ENCODE peak calls at places on chromosomes 11 and 22, in seven cellular contexts. One of them, this sample, is unnamed.

GRCh38 chr11:90722552-90723190 is 499.8 kb upstream of the CHORDC1 start:
- DNase-seq in mesenteric fat pad: no peak
- DNase-seq in naive thymus-derived CD8-positive, alpha-beta T cell: no peak
- DNase-seq in iris pigment epithelial cell: no peak
- DNase-seq in stimulated activated CD8-positive, alpha-beta memory T cell treated with anti-CD3 and anti-CD28 coated beads, Interleukin-15, amount 100 ng/mL, for 1 hour: no peak
- DNase-seq in GM06990: no peak
- DNase-seq in activated T-helper 1 cell treated with anti-CD3 and anti-CD28 coated beads, Interleukin-2, amount 50 U/mL, for 16 hours: no peak
- DNase-seq in this sample: no peak

GRCh38 chr11:109033627-109034340 is 368.9 kb downstream of the DDX10 start:
- DNase-seq in mesenteric fat pad: no peak
- DNase-seq in naive thymus-derived CD8-positive, alpha-beta T cell: no peak
- DNase-seq in activated T-helper 1 cell treated with anti-CD3 and anti-CD28 coated beads, Interleukin-2, amount 50 U/mL, for 16 hours: no peak
- DNase-seq in stimulated activated CD8-positive, alpha-beta memory T cell treated with anti-CD3 and anti-CD28 coated beads, Interleukin-15, amount 100 ng/mL, for 1 hour: no peak
- DNase-seq in GM06990: no peak
- DNase-seq in iris pigment epithelial cell: peak; percentile 96
- DNase-seq in this sample: no peak

GRCh38 chr11:1763796-1764661 is at the start of gene CTSD:
- DNase-seq in mesenteric fat pad: peak; percentile 98
- DNase-seq in GM06990: peak; percentile 82
- DNase-seq in activated T-helper 1 cell treated with anti-CD3 and anti-CD28 coated beads, Interleukin-2, amount 50 U/mL, for 16 hours: peak; percentile 82
- DNase-seq in naive thymus-derived CD8-positive, alpha-beta T cell: peak; percentile 93
- DNase-seq in stimulated activated CD8-positive, alpha-beta memory T cell treated with anti-CD3 and anti-CD28 coated beads, Interleukin-15, amount 100 ng/mL, for 1 hour: peak; percentile 71
- DNase-seq in iris pigment epithelial cell: peak; percentile 73
- DNase-seq in this sample: peak; percentile 88

GRCh38 chr11:93741882-93742226 is 382 bp downstream of the C11orf54 start:
- DNase-seq in activated T-helper 1 cell treated with anti-CD3 and anti-CD28 coated beads, Interleukin-2, amount 50 U/mL, for 16 hours: no peak
- DNase-seq in stimulated activated CD8-positive, alpha-beta memory T cell treated with anti-CD3 and anti-CD28 coated beads, Interleukin-15, amount 100 ng/mL, for 1 hour: no peak
- DNase-seq in mesenteric fat pad: no peak
- DNase-seq in naive thymus-derived CD8-positive, alpha-beta T cell: no peak
- DNase-seq in GM06990: no peak
- DNase-seq in iris pigment epithelial cell: peak; percentile 82
- DNase-seq in this sample: peak; percentile 20

GRCh38 chr11:32893091-32893946 is 708 bp downstream of the QSER1 start:
- DNase-seq in naive thymus-derived CD8-positive, alpha-beta T cell: peak; percentile 55
- DNase-seq in stimulated activated CD8-positive, alpha-beta memory T cell treated with anti-CD3 and anti-CD28 coated beads, Interleukin-15, amount 100 ng/mL, for 1 hour: no peak
- DNase-seq in GM06990: peak; percentile 78
- DNase-seq in iris pigment epithelial cell: peak; percentile 44
- DNase-seq in mesenteric fat pad: no peak
- DNase-seq in activated T-helper 1 cell treated with anti-CD3 and anti-CD28 coated beads, Interleukin-2, amount 50 U/mL, for 16 hours: peak; percentile 33
- DNase-seq in this sample: no peak

GRCh38 chr22:48686694-48687302 is 1140.9 kb downstream of the BRD1 start:
- DNase-seq in naive thymus-derived CD8-positive, alpha-beta T cell: no peak
- DNase-seq in mesenteric fat pad: no peak
- DNase-seq in iris pigment epithelial cell: no peak
- DNase-seq in stimulated activated CD8-positive, alpha-beta memory T cell treated with anti-CD3 and anti-CD28 coated beads, Interleukin-15, amount 100 ng/mL, for 1 hour: no peak
- DNase-seq in activated T-helper 1 cell treated with anti-CD3 and anti-CD28 coated beads, Interleukin-2, amount 50 U/mL, for 16 hours: no peak
- DNase-seq in GM06990: no peak
- DNase-seq in this sample: no peak

GRCh38 chr11:117166491-117166890 is 12.1 kb upstream of the SIDT2 start:
- DNase-seq in stimulated activated CD8-positive, alpha-beta memory T cell treated with anti-CD3 and anti-CD28 coated beads, Interleukin-15, amount 100 ng/mL, for 1 hour: no peak
- DNase-seq in naive thymus-derived CD8-positive, alpha-beta T cell: no peak
- DNase-seq in mesenteric fat pad: no peak
- DNase-seq in activated T-helper 1 cell treated with anti-CD3 and anti-CD28 coated beads, Interleukin-2, amount 50 U/mL, for 16 hours: no peak
- DNase-seq in iris pigment epithelial cell: no peak
- DNase-seq in GM06990: no peak
- DNase-seq in this sample: no peak

GRCh38 chr22:36734171-36735058 is 30.9 kb upstream of the CACNG2 start:
- DNase-seq in mesenteric fat pad: no peak
- DNase-seq in stimulated activated CD8-positive, alpha-beta memory T cell treated with anti-CD3 and anti-CD28 coated beads, Interleukin-15, amount 100 ng/mL, for 1 hour: no peak
- DNase-seq in naive thymus-derived CD8-positive, alpha-beta T cell: no peak
- DNase-seq in activated T-helper 1 cell treated with anti-CD3 and anti-CD28 coated beads, Interleukin-2, amount 50 U/mL, for 16 hours: no peak
- DNase-seq in GM06990: no peak
- DNase-seq in iris pigment epithelial cell: peak; percentile 38
- DNase-seq in this sample: no peak

GRCh38 chr11:9264381-9265210 is 554 bp downstream of the DENND5A start:
- DNase-seq in iris pigment epithelial cell: peak; percentile 83
- DNase-seq in mesenteric fat pad: no peak
- DNase-seq in stimulated activated CD8-positive, alpha-beta memory T cell treated with anti-CD3 and anti-CD28 coated beads, Interleukin-15, amount 100 ng/mL, for 1 hour: no peak
- DNase-seq in naive thymus-derived CD8-positive, alpha-beta T cell: peak; percentile 15
- DNase-seq in activated T-helper 1 cell treated with anti-CD3 and anti-CD28 coated beads, Interleukin-2, amount 50 U/mL, for 16 hours: no peak
- DNase-seq in GM06990: peak; percentile 48
- DNase-seq in this sample: no peak

This sample was measured in D721Med.